ENCODE peak calls at places on chromosomes 3 and 15, in six cellular contexts. D, K, E, F, B and R are unnamed samples.

GRCh38 chr3:190122198-190122771 is 1.6 kb upstream of the P3H2 start:
- DNase-seq in D (no peak), K (peak; percentile 57), E (no peak), F (peak; percentile 40), B (peak; percentile 83), R (no peak)

GRCh38 chr15:77456746-77457618 is 36.3 kb downstream of the HMG20A start:
- DNase-seq in D (no peak), K (no peak), E (no peak), F (peak; percentile 21), B (peak; percentile 44), R (peak; percentile 22)

GRCh38 chr3:59935025-59935424 is 885.2 kb upstream of the CFAP20DC start:
- DNase-seq in D (no peak), K (no peak), E (no peak), F (no peak), B (no peak), R (no peak)

GRCh38 chr3:66066963-66067617 is 28.4 kb upstream of the MAGI1 start:
- DNase-seq in D (no peak), K (no peak), E (no peak), F (no peak), B (no peak), R (no peak)

GRCh38 chr15:95609096-95609495 is 721.4 kb upstream of the NR2F2 start:
- DNase-seq in D (no peak), K (peak; percentile 75), E (no peak), F (peak; percentile 45), B (peak; percentile 15), R (no peak)

GRCh38 chr3:72692959-72693518 is 155.2 kb downstream of the SHQ1 start:
- DNase-seq in D (peak; percentile 45), K (no peak), E (no peak), F (no peak), B (no peak), R (no peak)

GRCh38 chr3:44865272-44866005 is 3.7 kb downstream of the TMEM42 start:
- DNase-seq in D (no peak), K (no peak), E (no peak), F (no peak), B (peak; percentile 76), R (no peak)

GRCh38 chr3:159765025-159765859 is 223.4 kb upstream of the IL12A start:
- DNase-seq in D (peak; percentile 85), K (peak; percentile 95), E (peak; percentile 93), F (peak; percentile 93), B (peak; percentile 98), R (peak; percentile 86)

GRCh38 chr3:113533534-113533892 is 1.2 kb downstream of the SIDT1 start:
- DNase-seq in D (no peak), K (no peak), E (no peak), F (no peak), B (no peak), R (no peak)

GRCh38 chr3:146052791-146053310 is 108.1 kb downstream of the PLOD2 start:
- DNase-seq in D (no peak), K (peak; percentile 46), E (no peak), F (no peak), B (peak; percentile 10), R (no peak)

GRCh38 chr3:155079795-155080546 is at the start of gene MME:
- DNase-seq in D (no peak), K (peak; percentile 86), E (no peak), F (peak; percentile 86), B (peak; percentile 73), R (no peak)

DNA sequence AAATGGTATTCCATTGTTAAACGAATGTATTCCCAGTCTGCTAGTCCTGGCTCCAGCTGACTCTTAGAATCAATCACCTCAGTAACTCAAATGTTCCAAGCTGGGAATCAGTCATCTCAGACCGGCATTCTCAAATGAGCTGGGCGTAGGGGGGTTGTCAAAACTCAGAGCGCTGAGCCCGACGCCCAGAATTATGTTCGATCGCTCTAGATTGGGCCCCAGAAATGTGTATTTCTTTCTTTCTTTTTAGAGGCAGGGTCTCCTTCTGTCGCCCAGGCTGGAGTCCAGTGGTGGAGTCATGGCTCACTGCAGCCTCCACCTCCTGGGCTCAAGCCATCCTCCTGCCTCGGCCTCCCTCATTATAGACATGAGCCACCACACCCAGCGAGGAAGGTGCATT is 99.3 kb upstream of the IGF1R start:
- DNase-seq in D (no peak), K (no peak), E (no peak), F (no peak), B (no peak), R (no peak)
- H3K4me3 ChIP-seq in D (peak overlapping the region; percentile 59), K (peak overlapping the region; percentile 56), E (peak overlapping the region; percentile 39), F (peak overlapping the region; percentile 53), B (peak overlapping the region; percentile 24), R (peak overlapping the region; percentile 63)

GRCh38 chr3:166011771-166012170 is 174.5 kb upstream of the BCHE start:
- DNase-seq in D (no peak), K (no peak), E (no peak), F (no peak), B (no peak), R (no peak)

GRCh38 chr3:166013073-166013679 is 176.0 kb upstream of the BCHE start:
- DNase-seq in D (no peak), K (peak; percentile 58), E (no peak), F (peak; percentile 32), B (peak; percentile 37), R (peak; percentile 10)
- TF ChIP-seq CTCF in D (peak; percentile 53), K (peak; percentile 39), E (peak; percentile 24), F (peak; percentile 36), B (peak; percentile 54), R (peak; percentile 58)

DNA sequence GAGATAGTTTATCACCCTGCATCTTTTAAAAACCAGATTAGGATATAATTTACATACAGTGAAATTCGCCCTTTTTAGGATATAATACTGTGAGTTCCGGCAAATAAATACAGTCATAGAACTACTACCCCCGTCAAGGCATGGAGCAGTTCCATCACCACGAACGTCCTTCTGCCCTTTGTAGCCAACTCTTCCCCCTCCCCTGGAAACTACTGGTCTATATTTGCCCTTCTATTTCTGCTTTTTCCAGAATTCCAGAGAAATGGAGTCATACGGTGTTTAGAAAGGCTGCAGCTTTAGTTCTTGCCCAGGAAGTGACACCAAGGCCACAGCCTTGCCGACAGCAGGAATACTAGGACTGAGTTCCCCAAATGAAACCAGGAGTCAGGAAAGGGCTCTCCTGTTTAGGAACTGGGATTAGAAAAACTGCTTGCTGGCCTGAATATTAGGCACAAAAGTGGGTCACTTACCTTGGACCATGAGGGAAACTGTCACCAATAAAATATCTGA is 291.2 kb downstream of the FAM43A start:
- DNase-seq in D (no peak), K (no peak), E (no peak), F (no peak), B (no peak), R (no peak)
- H3K4me3 ChIP-seq in D (no peak overlapping the region), K (no peak overlapping the region), E (no peak overlapping the region), F (no peak overlapping the region), B (no peak overlapping the region), R (no peak overlapping the region)

GRCh38 chr3:129278439-129278969 is at the start of gene HMCES:
- DNase-seq in D (no peak), K (peak; percentile 84), E (peak; percentile 96), F (peak; percentile 89), B (peak; percentile 81), R (no peak)
- TF ChIP-seq CTCF in D (no peak), K (no peak), E (no peak), F (no peak), B (peak; percentile 2), R (no peak)

DNA sequence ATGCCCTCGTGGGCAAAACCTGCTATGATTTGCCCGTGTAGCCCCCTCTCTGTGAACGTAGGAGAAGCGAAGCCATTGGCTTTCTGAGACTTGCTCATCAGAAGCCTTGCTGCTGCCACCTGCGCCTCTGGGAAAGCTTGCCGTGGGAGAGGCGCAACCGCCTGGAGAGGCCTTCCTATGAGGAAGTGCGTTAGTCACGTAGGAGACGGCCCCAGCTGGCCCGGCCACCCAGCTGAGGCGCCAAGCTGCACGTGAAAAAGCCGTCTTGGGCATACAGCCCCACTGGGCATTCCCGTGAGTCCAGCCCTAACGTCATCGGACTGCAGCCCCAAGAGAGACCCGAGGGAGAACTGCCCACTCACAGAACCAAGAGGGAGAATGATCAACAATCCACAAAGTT is 49.1 kb upstream of the TJP1 start:
- DNase-seq in D (no peak), K (no peak), E (no peak), F (no peak), B (no peak), R (no peak)
- H3K4me3 ChIP-seq in D (no peak overlapping the region), K (no peak overlapping the region), E (no peak overlapping the region), F (no peak overlapping the region), B (no peak overlapping the region), R (no peak overlapping the region)

GRCh38 chr15:62327386-62327785 is 162.3 kb upstream of the C2CD4B start:
- DNase-seq in D (no peak), K (no peak), E (no peak), F (no peak), B (no peak), R (no peak)
- TF ChIP-seq CTCF in D (no peak), K (no peak), E (no peak), F (no peak), B (no peak), R (no peak)